ENCODE peak calls at places on chromosomes 11 and 22, in ten cellular contexts. W, F, L, V, A, D, G, R, S and N are unnamed samples.

GRCh38 chr11:114846040-114846791 is 167.9 kb downstream of the NXPE2 start:
- DNase-seq in W (peak), F (peak), L (no peak), V (peak), A (peak), D (peak), G (peak), R (no peak), S (no peak), N (no peak)

GRCh38 chr11:12457030-12457600 is 79.7 kb downstream of the PARVA start:
- DNase-seq in W (no peak), F (no peak), L (no peak), V (no peak), A (no peak), D (peak), G (peak), R (no peak), S (no peak), N (no peak)

GRCh38 chr11:102223859-102224258 is 93.4 kb upstream of the BIRC3 start:
- DNase-seq in W (no peak), F (no peak), L (no peak), V (peak), A (no peak), D (peak), G (no peak), R (no peak), S (no peak), N (no peak)

GRCh38 chr11:111733009-111733408 is 33.2 kb downstream of the PPP2R1B start:
- DNase-seq in W (no peak), F (peak), L (no peak), V (peak), A (no peak), D (peak), G (peak), R (peak), S (no peak), N (peak)

GRCh38 chr22:22892096-22893052 is 4.8 kb downstream of the IGLL5 start:
- DNase-seq in W (no peak), F (no peak), L (no peak), V (no peak), A (peak), D (no peak), G (no peak), R (no peak), S (no peak), N (peak)

GRCh38 chr11:128231845-128232410 is 355.4 kb downstream of the ETS1 start:
- DNase-seq in W (no peak), F (no peak), L (no peak), V (no peak), A (no peak), D (no peak), G (no peak), R (no peak), S (no peak), N (no peak)

GRCh38 chr22:31238057-31238456 is 26.0 kb downstream of the LIMK2 start:
- DNase-seq in W (no peak), F (no peak), L (no peak), V (no peak), A (peak), D (no peak), G (no peak), R (no peak), S (no peak), N (no peak)

GRCh38 chr22:36417281-36417686 is 29.5 kb upstream of the MYH9 start:
- DNase-seq in W (no peak), F (no peak), L (no peak), V (peak), A (peak), D (peak), G (peak), R (no peak), S (no peak), N (no peak)

GRCh38 chr11:123741159-123741951 is at the start of gene ZNF202:
- DNase-seq in W (peak), F (peak), L (peak), V (peak), A (peak), D (peak), G (peak), R (peak), S (peak), N (peak)
- TF ChIP-seq CTCF in W (no peak), F (peak), L (no peak), V (no peak), A (no peak), D (peak), G (peak), R (peak), S (no peak), N (peak)

GRCh38 chr22:28883917-28884753 is 763 bp downstream of the ZNRF3 start:
- DNase-seq in W (peak), F (peak), L (peak), V (peak), A (peak), D (peak), G (no peak), R (no peak), S (no peak), N (peak)
- TF ChIP-seq CTCF in W (no peak), F (no peak), L (no peak), V (peak), A (peak), D (no peak), G (no peak), R (no peak), S (no peak), N (no peak)

GRCh38 chr22:40368016-40368415 is 2.4 kb upstream of the SGSM3 start:
- DNase-seq in W (no peak), F (no peak), L (no peak), V (no peak), A (no peak), D (no peak), G (no peak), R (no peak), S (no peak), N (no peak)
- TF ChIP-seq CTCF in W (no peak), F (no peak), L (no peak), V (no peak), A (no peak), D (no peak), G (no peak), R (no peak), S (no peak), N (no peak)

GRCh38 chr11:61732705-61733104 is 19.7 kb upstream of the MYRF start:
- DNase-seq in W (no peak), F (no peak), L (no peak), V (peak), A (no peak), D (peak), G (no peak), R (no peak), S (no peak), N (no peak)

GRCh38 chr11:61731956-61732675 is 20.3 kb upstream of the MYRF start:
- DNase-seq in W (no peak), F (no peak), L (no peak), V (no peak), A (no peak), D (no peak), G (no peak), R (no peak), S (no peak), N (no peak)

GRCh38 chr11:61731211-61731955 is 21.1 kb upstream of the MYRF start:
- DNase-seq in W (no peak), F (no peak), L (no peak), V (no peak), A (no peak), D (no peak), G (no peak), R (no peak), S (no peak), N (no peak)

GRCh38 chr11:61734767-61735166 is 17.7 kb upstream of the MYRF start:
- DNase-seq in W (no peak), F (no peak), L (no peak), V (no peak), A (no peak), D (no peak), G (no peak), R (no peak), S (no peak), N (no peak)

GRCh38 chr11:61733120-61733978 is 19.1 kb upstream of the MYRF start:
- DNase-seq in W (peak), F (peak), L (peak), V (peak), A (peak), D (peak), G (peak), R (peak), S (peak), N (peak)
- TF ChIP-seq CTCF in W (peak), F (peak), L (peak), V (peak), A (peak), D (peak), G (peak), R (peak), S (peak), N (peak)

GRCh38 chr11:33835143-33835878 is 56.6 kb downstream of the LMO2 start:
- DNase-seq in W (peak), F (no peak), L (peak), V (peak), A (peak), D (peak), G (peak), R (peak), S (no peak), N (no peak)
- TF ChIP-seq CTCF in W (peak), F (peak), L (peak), V (peak), A (peak), D (peak), G (peak), R (peak), S (no peak), N (no peak)